ENCODE peak calls at places on chromosomes 16 and 17, in ten cellular contexts. I, G, S, M, X, K, C, Y, P and H are unnamed samples.

GRCh38 chr17:1561420-1562177 is 993 bp downstream of the PITPNA start:
- DNase-seq in I (no peak), Y (no peak), P (peak), G (no peak), M (no peak), X (peak), S (no peak), C (no peak), K (no peak), H (no peak)

GRCh38 chr16:83603981-83604570 is 203.7 kb upstream of the HSBP1 start:
- DNase-seq in P (no peak), G (peak), I (no peak), K (no peak), C (no peak), Y (no peak), S (no peak), M (no peak), X (no peak), H (peak)

GRCh38 chr17:8628609-8629169 is 1.8 kb downstream of the MYH10 start:
- DNase-seq in C (no peak), G (no peak), X (no peak), K (no peak), S (no peak), P (no peak), Y (no peak), I (no peak), M (no peak), H (no peak)

GRCh38 chr16:66899310-66899944 is 19.1 kb downstream of the PDP2 start:
- DNase-seq in G (no peak), I (no peak), Y (no peak), C (no peak), M (peak), S (no peak), X (no peak), K (no peak), P (no peak), H (no peak)

GRCh38 chr17:2380225-2380922 is 20.5 kb downstream of the MNT start:
- DNase-seq in S (no peak), K (no peak), M (no peak), P (no peak), I (no peak), C (no peak), Y (no peak), G (no peak), X (no peak), H (no peak)

GRCh38 chr16:68401871-68402747 is 46.2 kb downstream of the SMPD3 start:
- DNase-seq in C (no peak), G (no peak), I (no peak), P (no peak), K (no peak), X (no peak), Y (no peak), S (no peak), M (no peak), H (no peak)

GRCh38 chr16:2813661-2814288 is 3.3 kb upstream of the PRSS21 start:
- DNase-seq in K (no peak), M (no peak), C (no peak), G (no peak), I (no peak), Y (no peak), X (no peak), P (no peak), S (no peak), H (no peak)

GRCh38 chr17:35548213-35548810 is 10.8 kb upstream of the SLFN12L start:
- DNase-seq in X (no peak), I (no peak), Y (no peak), M (no peak), K (no peak), S (no peak), C (no peak), G (no peak), P (no peak), H (no peak)

GRCh38 chr16:52407778-52408177 is 139.2 kb downstream of the TOX3 start:
- DNase-seq in S (no peak), Y (no peak), C (no peak), I (no peak), G (no peak), K (no peak), M (no peak), P (no peak), X (no peak), H (no peak)

GRCh38 chr16:85987750-85988078 is 88.8 kb downstream of the IRF8 start:
- DNase-seq in X (no peak), K (no peak), Y (no peak), M (no peak), I (no peak), S (no peak), G (no peak), P (no peak), C (no peak), H (no peak)
- TF ChIP-seq CTCF in X (peak), K (no peak), Y (no peak), M (no peak), I (peak), S (peak), G (no peak), P (no peak), C (no peak), H (no peak)

DNA sequence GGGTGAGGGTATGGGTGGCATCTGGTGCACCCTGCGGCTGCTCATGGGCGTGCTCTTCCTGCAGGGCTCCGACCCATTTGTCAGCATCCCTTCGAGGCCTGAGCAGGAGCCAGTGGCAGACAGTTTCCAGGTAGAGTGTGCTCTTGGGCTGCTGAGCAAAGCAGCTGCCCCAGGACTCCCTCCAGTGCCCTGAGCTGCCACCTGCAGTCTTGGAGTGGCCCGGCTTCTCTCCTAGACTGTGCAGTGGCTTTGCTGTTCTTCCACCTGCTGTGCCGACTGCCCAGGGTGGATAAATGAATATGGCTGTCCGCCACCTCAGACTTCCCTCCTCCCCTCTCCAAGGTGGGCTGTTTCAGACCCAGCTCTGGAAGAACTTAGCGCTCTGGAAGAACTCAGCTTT is 10.8 kb upstream of the JPT2 start:
- DNase-seq in I (no peak), S (no peak), C (no peak), P (no peak), M (no peak), G (no peak), X (no peak), K (no peak), Y (no peak), H (no peak)
- TF ChIP-seq CTCF in I (no peak), S (no peak), C (no peak), P (no peak), M (no peak), G (no peak), X (no peak), K (no peak), Y (no peak), H (no peak)

GRCh38 chr16:229731-230281 is 557 bp upstream of the LUC7L start:
- DNase-seq in K (no peak), I (no peak), M (peak), P (no peak), G (no peak), X (no peak), C (no peak), Y (no peak), S (no peak), H (no peak)

GRCh38 chr16:230949-231348 is 1.7 kb upstream of the LUC7L start:
- DNase-seq in Y (no peak), K (no peak), X (no peak), C (no peak), P (no peak), M (peak), G (no peak), S (no peak), I (no peak), H (no peak)

GRCh38 chr16:234468-235305 is at the start of gene FAM234A:
- DNase-seq in I (peak), K (peak), P (peak), G (peak), C (peak), Y (peak), M (peak), S (peak), X (peak), H (peak)

GRCh38 chr16:228151-228855 is 946 bp downstream of the LUC7L start:
- DNase-seq in I (no peak), G (no peak), X (no peak), Y (no peak), P (no peak), S (no peak), K (no peak), C (no peak), M (no peak), H (no peak)

DNA sequence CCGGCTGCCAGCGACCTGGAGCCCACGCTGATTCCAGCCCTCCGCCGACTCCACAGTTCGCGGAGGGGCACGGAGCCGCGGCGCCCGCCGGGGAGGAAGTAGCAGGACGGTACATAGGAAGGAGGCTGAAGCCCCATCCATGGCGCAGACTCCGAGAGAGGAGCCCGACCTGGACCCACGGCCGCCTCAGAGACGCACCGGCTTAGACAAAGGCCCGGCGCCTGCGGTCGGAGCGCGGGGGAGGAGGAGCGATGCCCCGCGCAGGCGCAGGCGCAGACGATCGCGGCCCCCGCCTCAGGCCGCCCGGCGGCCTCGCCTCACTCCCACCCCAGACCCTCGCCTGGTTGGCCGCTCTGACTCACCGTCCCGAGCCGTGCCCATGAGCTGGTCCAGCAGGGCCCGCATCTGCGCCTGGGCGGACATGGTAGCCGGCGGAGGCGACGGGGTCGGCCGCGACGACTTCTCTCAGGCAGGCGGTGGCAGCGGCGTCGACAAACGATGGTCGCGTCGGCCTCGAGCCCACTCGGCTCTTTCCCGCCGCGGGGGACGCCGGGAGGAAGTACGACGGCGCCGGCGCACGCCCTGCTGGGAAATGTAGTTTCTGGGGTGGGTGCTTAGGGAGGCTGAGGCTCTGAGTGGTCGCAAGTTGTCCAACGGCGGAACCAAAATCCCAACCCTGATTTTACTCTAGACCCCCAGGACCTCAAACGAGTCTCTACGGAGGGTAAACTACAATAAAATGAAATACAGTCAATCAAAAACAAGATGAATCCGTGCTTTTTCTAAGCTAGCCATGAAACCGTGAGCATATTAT is at the start of gene LUC7L:
- DNase-seq in P (peak), S (peak), I (peak), Y (peak), K (peak), C (peak), X (peak), M (peak), G (peak), H (peak)
- TF ChIP-seq CTCF in P (no peak), S (no peak), I (no peak), Y (no peak), K (no peak), C (no peak), X (no peak), M (no peak), G (no peak), H (no peak)

DNA sequence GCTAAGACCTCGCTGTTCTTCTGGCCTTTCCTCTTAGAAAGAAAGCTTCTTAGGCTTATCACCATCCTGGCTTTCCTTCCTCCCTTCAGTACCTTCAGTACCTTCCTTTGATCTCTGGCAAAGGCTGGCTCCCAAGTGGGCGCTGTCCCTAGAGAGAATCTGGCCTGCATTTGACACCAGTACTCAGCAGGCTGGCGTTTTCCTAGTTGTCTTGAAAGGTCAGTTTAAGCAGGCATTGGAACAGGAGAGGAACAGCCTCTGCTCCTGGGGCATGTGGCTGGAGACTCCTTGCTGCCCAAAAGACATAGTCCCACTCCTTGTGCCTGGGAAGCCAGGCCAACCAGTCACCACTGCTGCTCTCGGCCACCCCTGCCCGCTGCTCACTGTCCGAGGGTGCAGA is 34.1 kb downstream of the TMEM238L start:
- DNase-seq in K (no peak), P (no peak), X (no peak), Y (no peak), G (no peak), C (no peak), M (no peak), S (no peak), I (no peak), H (no peak)
- TF ChIP-seq CTCF in K (no peak), P (no peak), X (no peak), Y (no peak), G (no peak), C (no peak), M (no peak), S (no peak), I (no peak), H (no peak)

DNA sequence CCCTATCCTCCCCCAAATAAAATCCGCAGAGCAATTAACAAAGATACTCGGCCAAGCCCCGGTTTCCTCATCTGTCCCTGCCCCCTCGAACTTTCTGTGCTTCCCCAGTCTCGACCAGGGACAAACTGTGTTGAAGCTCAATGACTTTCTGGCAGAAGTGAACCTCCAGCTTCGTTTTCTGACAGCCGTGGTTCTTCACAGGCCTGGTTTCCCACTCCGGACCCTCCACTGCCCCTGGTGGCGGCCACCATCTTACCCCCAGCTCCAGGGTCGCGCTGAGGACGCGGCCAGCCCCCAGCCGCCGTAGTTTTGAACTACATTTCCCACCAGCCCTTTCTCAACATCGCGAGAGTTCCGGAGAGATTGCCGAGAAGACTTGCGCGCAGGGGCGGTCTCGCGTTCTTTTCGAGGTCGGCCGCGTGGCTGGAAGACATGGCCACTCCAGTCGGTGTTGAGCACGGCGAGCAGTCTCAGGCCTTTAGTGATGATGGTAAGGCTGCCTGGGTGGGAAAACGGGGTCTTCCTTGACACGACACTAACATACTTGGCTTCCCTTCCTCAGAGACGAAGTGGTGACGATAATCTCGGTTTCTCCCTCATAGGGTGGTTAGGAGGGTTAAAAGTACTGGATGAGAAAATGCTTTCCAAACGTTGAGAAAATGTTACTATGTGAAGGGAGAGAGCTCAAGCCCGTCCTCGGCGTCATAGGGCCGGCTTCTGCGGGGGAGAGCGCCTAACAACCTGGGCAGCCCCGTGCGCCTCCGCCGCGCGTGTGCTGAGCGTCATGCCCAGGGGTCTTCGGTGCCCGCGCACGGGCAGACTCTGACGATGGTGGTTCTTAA is 17.7 kb downstream of the PRCD start:
- DNase-seq in I (peak), Y (peak), X (peak), S (peak), C (peak), G (peak), P (peak), M (peak), K (peak), H (peak)
- TF ChIP-seq CTCF in I (peak), Y (peak), X (peak), S (peak), C (peak), G (peak), P (peak), M (peak), K (peak), H (peak)

GRCh38 chr17:21058098-21058893 is 15.5 kb upstream of the USP22 start:
- DNase-seq in X (no peak), K (no peak), C (no peak), Y (no peak), S (no peak), G (peak), I (no peak), P (no peak), M (no peak), H (no peak)
- TF ChIP-seq CTCF in X (no peak), K (no peak), C (no peak), Y (no peak), S (no peak), G (no peak), I (no peak), P (no peak), M (no peak), H (peak)

GRCh38 chr17:49952209-49952911 is 16.6 kb upstream of the DLX4 start:
- DNase-seq in C (peak), S (peak), I (peak), X (peak), M (peak), P (peak), K (peak), Y (peak), G (peak), H (no peak)
- TF ChIP-seq CTCF in C (peak), S (peak), I (peak), X (peak), M (peak), P (peak), K (peak), Y (peak), G (peak), H (peak)

GRCh38 chr17:47741109-47741792 is 8.2 kb downstream of the TBX21 start:
- DNase-seq in S (no peak), X (no peak), I (peak), C (no peak), M (no peak), P (no peak), G (peak), Y (no peak), K (no peak), H (peak)

GRCh38 chr17:47745037-47745380 is 12.0 kb downstream of the TBX21 start:
- DNase-seq in M (no peak), C (no peak), K (no peak), G (no peak), Y (no peak), S (no peak), P (no peak), I (no peak), X (no peak), H (no peak)

GRCh38 chr17:47741793-47742145 is 8.7 kb downstream of the TBX21 start:
- DNase-seq in C (no peak), X (no peak), S (no peak), Y (no peak), M (no peak), G (peak), P (no peak), I (no peak), K (no peak), H (no peak)

GRCh38 chr17:47744168-47745036 is 11.4 kb downstream of the TBX21 start:
- DNase-seq in X (no peak), S (no peak), Y (no peak), M (no peak), K (no peak), P (no peak), C (no peak), I (no peak), G (no peak), H (peak)

GRCh38 chr17:47742319-47743181 is 9.5 kb downstream of the TBX21 start:
- DNase-seq in M (no peak), C (no peak), K (no peak), I (no peak), Y (no peak), G (peak), P (no peak), S (no peak), X (peak), H (peak)
- TF ChIP-seq CTCF in M (no peak), C (no peak), K (no peak), I (no peak), Y (no peak), G (peak), P (peak), S (peak), X (peak), H (peak)

GRCh38 chr17:67689534-67690177 is 28.1 kb upstream of the NOL11 start:
- DNase-seq in M (no peak), K (peak), P (peak), C (peak), X (peak), I (peak), Y (peak), G (no peak), S (no peak), H (no peak)
- TF ChIP-seq CTCF in M (peak), K (peak), P (peak), C (peak), X (peak), I (peak), Y (peak), G (peak), S (peak), H (peak)

GRCh38 chr17:57987582-57988300 is at the start of gene VEZF1:
- DNase-seq in X (peak), K (peak), M (peak), I (peak), G (peak), Y (peak), C (peak), P (peak), S (peak), H (no peak)

GRCh38 chr17:57988301-57989010 is 402 bp upstream of the VEZF1 start:
- DNase-seq in G (peak), P (peak), I (peak), Y (peak), S (no peak), M (peak), C (peak), X (no peak), K (peak), H (peak)

GRCh38 chr17:57990037-57990436 is 2.0 kb upstream of the VEZF1 start:
- DNase-seq in X (no peak), Y (no peak), K (no peak), I (no peak), G (no peak), S (no peak), C (no peak), M (no peak), P (no peak), H (no peak)

GRCh38 chr17:57986841-57987581 is 1.0 kb downstream of the VEZF1 start:
- DNase-seq in G (no peak), K (peak), C (peak), Y (peak), P (no peak), X (peak), S (peak), M (peak), I (peak), H (no peak)

GRCh38 chr17:57989011-57989345 is 924 bp upstream of the VEZF1 start:
- DNase-seq in S (no peak), M (no peak), G (no peak), I (peak), Y (no peak), X (no peak), P (no peak), C (no peak), K (peak), H (no peak)
- TF ChIP-seq CTCF in S (no peak), M (no peak), G (no peak), I (no peak), Y (no peak), X (no peak), P (no peak), C (no peak), K (no peak), H (no peak)